ENCODE peak calls at places on chromosome 9, in four cellular contexts. One of them, this sample, is unnamed.

GRCh38 chr9:71830131-71830530 is 61.8 kb upstream of the CEMIP2 start:
- DNase-seq in left ventricle myocardium inferior: no peak
- DNase-seq in HTR-8/SVneo: no peak
- DNase-seq in NCI-H1417: no peak
- DNase-seq in this sample: no peak

GRCh38 chr9:75604661-75605060 is 285.8 kb upstream of the PCSK5 start:
- DNase-seq in left ventricle myocardium inferior: no peak
- DNase-seq in HTR-8/SVneo: no peak
- DNase-seq in NCI-H1417: no peak
- DNase-seq in this sample: no peak

GRCh38 chr9:121699271-121700164 is 48.1 kb downstream of the DAB2IP start:
- DNase-seq in left ventricle myocardium inferior: peak; percentile 77
- DNase-seq in HTR-8/SVneo: peak; percentile 24
- DNase-seq in NCI-H1417: peak; percentile 76
- DNase-seq in this sample: peak; percentile 72

GRCh38 chr9:128792134-128792533 is 5.1 kb downstream of the TBC1D13 start:
- DNase-seq in left ventricle myocardium inferior: no peak
- DNase-seq in HTR-8/SVneo: no peak
- DNase-seq in NCI-H1417: no peak
- DNase-seq in this sample: no peak

GRCh38 chr9:135209136-135209535 is 121.7 kb downstream of the OLFM1 start:
- DNase-seq in left ventricle myocardium inferior: no peak
- DNase-seq in HTR-8/SVneo: no peak
- DNase-seq in NCI-H1417: no peak
- DNase-seq in this sample: no peak

GRCh38 chr9:133331641-133332380 is 4.2 kb downstream of the SURF6 start:
- DNase-seq in left ventricle myocardium inferior: no peak
- DNase-seq in HTR-8/SVneo: no peak
- DNase-seq in NCI-H1417: no peak
- DNase-seq in this sample: no peak

GRCh38 chr9:5953743-5954707 is 61.4 kb downstream of the RANBP6 start:
- DNase-seq in left ventricle myocardium inferior: no peak
- DNase-seq in HTR-8/SVneo: no peak
- DNase-seq in NCI-H1417: no peak
- DNase-seq in this sample: no peak

GRCh38 chr9:19461135-19461534 is 52.3 kb downstream of the ACER2 start:
- DNase-seq in left ventricle myocardium inferior: no peak
- DNase-seq in HTR-8/SVneo: no peak
- DNase-seq in NCI-H1417: no peak
- DNase-seq in this sample: no peak

GRCh38 chr9:135976944-135977343 is 15.8 kb upstream of the UBAC1 start:
- DNase-seq in left ventricle myocardium inferior: no peak
- DNase-seq in HTR-8/SVneo: no peak
- DNase-seq in NCI-H1417: no peak
- DNase-seq in this sample: no peak

GRCh38 chr9:3716415-3716814 is 190.6 kb upstream of the RFX3 start:
- DNase-seq in left ventricle myocardium inferior: no peak
- DNase-seq in HTR-8/SVneo: no peak
- DNase-seq in NCI-H1417: no peak
- DNase-seq in this sample: no peak

GRCh38 chr9:92746567-92747458 is 17.8 kb downstream of the BICD2 start:
- DNase-seq in left ventricle myocardium inferior: no peak
- DNase-seq in HTR-8/SVneo: no peak
- DNase-seq in NCI-H1417: no peak
- DNase-seq in this sample: no peak

GRCh38 chr9:107210775-107211174 is 72.3 kb upstream of the RAD23B start:
- DNase-seq in left ventricle myocardium inferior: no peak
- DNase-seq in HTR-8/SVneo: no peak
- DNase-seq in NCI-H1417: no peak
- DNase-seq in this sample: no peak

GRCh38 chr9:137295313-137296213 is 6.5 kb downstream of the NRARP start:
- DNase-seq in left ventricle myocardium inferior: no peak
- DNase-seq in HTR-8/SVneo: peak; percentile 67
- DNase-seq in NCI-H1417: peak; percentile 61
- DNase-seq in this sample: peak; percentile 75

GRCh38 chr9:71819115-71819739 is 50.9 kb upstream of the CEMIP2 start:
- DNase-seq in left ventricle myocardium inferior: no peak
- DNase-seq in HTR-8/SVneo: no peak
- DNase-seq in NCI-H1417: peak; percentile 28
- DNase-seq in this sample: peak; percentile 30

GRCh38 chr9:17130725-17131124 is 4.1 kb upstream of the CNTLN start:
- DNase-seq in left ventricle myocardium inferior: no peak
- DNase-seq in HTR-8/SVneo: no peak
- DNase-seq in NCI-H1417: no peak
- DNase-seq in this sample: no peak

GRCh38 chr9:8734760-8735159 is 935.2 kb upstream of the DMAC1 start:
- DNase-seq in left ventricle myocardium inferior: no peak
- DNase-seq in HTR-8/SVneo: no peak
- DNase-seq in NCI-H1417: no peak
- DNase-seq in this sample: no peak

GRCh38 chr9:124264812-124265211 is 7.1 kb downstream of the NEK6 start:
- DNase-seq in left ventricle myocardium inferior: no peak
- DNase-seq in HTR-8/SVneo: no peak
- DNase-seq in NCI-H1417: no peak
- DNase-seq in this sample: no peak

GRCh38 chr9:84271004-84271886 is 69.3 kb downstream of the SLC28A3 start:
- DNase-seq in left ventricle myocardium inferior: peak; percentile 41
- DNase-seq in HTR-8/SVneo: no peak
- DNase-seq in NCI-H1417: peak; percentile 40
- DNase-seq in this sample: peak; percentile 69

GRCh38 chr9:34310205-34310604 is 18.9 kb downstream of the KIF24 start:
- DNase-seq in left ventricle myocardium inferior: no peak
- DNase-seq in HTR-8/SVneo: peak; percentile 12
- DNase-seq in NCI-H1417: no peak
- DNase-seq in this sample: no peak

GRCh38 chr9:112783551-112783954 is 33.0 kb downstream of the SNX30 start:
- DNase-seq in left ventricle myocardium inferior: no peak
- DNase-seq in HTR-8/SVneo: no peak
- DNase-seq in NCI-H1417: peak; percentile 34
- DNase-seq in this sample: no peak

GRCh38 chr9:137040568-137040967 is 5.4 kb downstream of the NPDC1 start:
- DNase-seq in left ventricle myocardium inferior: no peak
- DNase-seq in HTR-8/SVneo: no peak
- DNase-seq in NCI-H1417: no peak
- DNase-seq in this sample: no peak

GRCh38 chr9:78781681-78782080 is 484.8 kb downstream of the PSAT1 start:
- DNase-seq in left ventricle myocardium inferior: no peak
- DNase-seq in HTR-8/SVneo: no peak
- DNase-seq in NCI-H1417: no peak
- DNase-seq in this sample: no peak

GRCh38 chr9:20611751-20612287 is 10.5 kb downstream of the MLLT3 start:
- DNase-seq in left ventricle myocardium inferior: no peak
- DNase-seq in HTR-8/SVneo: no peak
- DNase-seq in NCI-H1417: no peak
- DNase-seq in this sample: no peak

GRCh38 chr9:4596165-4596922 is 65.8 kb upstream of the PLPP6 start:
- DNase-seq in left ventricle myocardium inferior: no peak
- DNase-seq in HTR-8/SVneo: no peak
- DNase-seq in NCI-H1417: no peak
- DNase-seq in this sample: peak; percentile 44

This sample was measured in activated T-cell treated with anti-CD3 and anti-CD28 coated beads, Interleukin-2, amount 50 U/mL, for 72 hours.